ENCODE peak calls at places on chromosomes 3 and 15, in six cellular contexts. G is breast epithelium, Q is ovary, Y is mucosa of descending colon, U is HCT116, C is lower lobe of right lung. D is an unnamed sample. For H3K4me1, the result is how much of the 10 kb centered on the place peaks cover.

GRCh38 chr15:56320861-56321260 is 44.4 kb upstream of the TEX9 start:
- DNase-seq in C (no peak), Y (no peak), G (no peak), Q (no peak), U (no peak), D (no peak)

GRCh38 chr3:100696161-100696560 is 13.1 kb upstream of the TFG start:
- DNase-seq in Q (no peak), G (no peak), U (no peak), C (no peak), Y (no peak), D (no peak)

GRCh38 chr15:35753486-35753885 is 207.5 kb upstream of the DPH6 start:
- DNase-seq in Y (no peak), U (no peak), Q (no peak), C (no peak), G (no peak), D (no peak)

GRCh38 chr15:99644913-99645549 is 79.2 kb downstream of the MEF2A start:
- DNase-seq in U (no peak), G (no peak), Q (no peak), Y (no peak), C (no peak), D (no peak)

GRCh38 chr3:50632450-50632849 is 15.5 kb downstream of the MAPKAPK3 start:
- DNase-seq in Y (no peak), Q (no peak), C (no peak), U (no peak), G (no peak), D (no peak)

GRCh38 chr3:190252080-190252479 is 70.2 kb downstream of the CLDN1 start:
- DNase-seq in Q (no peak), Y (no peak), G (no peak), C (no peak), U (no peak), D (no peak)

GRCh38 chr3:99817047-99817436 is 620 bp upstream of the CMSS1 start:
- DNase-seq in Y (no peak), G (no peak), C (no peak), Q (peak), U (no peak), D (no peak)

GRCh38 chr3:110806924-110807323 is 264.7 kb upstream of the NECTIN3 start:
- DNase-seq in Q (no peak), U (no peak), Y (no peak), G (no peak), C (no peak), D (no peak)

GRCh38 chr15:41919954-41920538 is 26.2 kb upstream of the SPTBN5 start:
- DNase-seq in G (no peak), Q (peak), Y (no peak), U (no peak), C (no peak), D (no peak)

GRCh38 chr3:39962566-39962965 is 153.2 kb downstream of the MYRIP start:
- DNase-seq in C (no peak), Y (no peak), U (no peak), G (no peak), Q (no peak), D (no peak)

GRCh38 chr15:60017538-60018199 is 13.6 kb downstream of the FOXB1 start:
- DNase-seq in G (no peak), Y (no peak), U (no peak), Q (no peak), C (no peak), D (no peak)

GRCh38 chr3:138173769-138174420 is 826 bp downstream of the DBR1 start:
- DNase-seq in G (no peak), C (no peak), U (no peak), Q (no peak), Y (no peak), D (no peak)

GRCh38 chr3:111963424-111963823 is 15.4 kb upstream of the ABHD10 start:
- DNase-seq in Q (no peak), G (no peak), Y (no peak), C (no peak), U (peak), D (no peak)

GRCh38 chr3:50418845-50419244 is 59.5 kb upstream of the TMEM115 start:
- DNase-seq in G (no peak), Q (no peak), U (no peak), Y (no peak), C (no peak), D (no peak)

GRCh38 chr3:29440321-29441019 is 159.6 kb downstream of the RBMS3 start:
- DNase-seq in G (no peak), U (no peak), Y (no peak), C (no peak), Q (no peak), D (no peak)

GRCh38 chr3:57446318-57446841 is 97.8 kb downstream of the DNAH12 start:
- DNase-seq in C (no peak), Y (no peak), Q (no peak), U (no peak), G (no peak), D (no peak)

GRCh38 chr15:25183581-25184330 is 229.0 kb downstream of the SNRPN start:
- DNase-seq in C (peak), G (no peak), U (no peak), Y (peak), Q (peak), D (peak)

GRCh38 chr15:45133561-45133920 is 3.7 kb downstream of the DUOX1 start:
- DNase-seq in U (no peak), Y (no peak), C (no peak), G (no peak), Q (no peak), D (no peak)

GRCh38 chr3:116256843-116257485 is 188.3 kb downstream of the LSAMP start:
- DNase-seq in C (no peak), G (no peak), Q (no peak), U (no peak), Y (no peak), D (no peak)

GRCh38 chr3:167209011-167209410 is 171.1 kb downstream of the ZBBX start:
- DNase-seq in Y (no peak), Q (no peak), C (no peak), U (no peak), G (no peak), D (no peak)

GRCh38 chr3:171255236-171255806 is 204.9 kb downstream of the TNIK start:
- DNase-seq in Y (no peak), C (no peak), G (no peak), Q (no peak), U (no peak), D (no peak)

GRCh38 chr15:96234109-96234892 is 96.2 kb upstream of the NR2F2 start:
- DNase-seq in U (no peak), Y (no peak), Q (no peak), C (no peak), G (no peak), D (no peak)

GRCh38 chr15:25597576-25597975 is 158.8 kb upstream of the UBE3A start:
- DNase-seq in C (no peak), G (no peak), Q (no peak), Y (no peak), U (no peak), D (no peak)

GRCh38 chr3:149564079-149564478 is 89.6 kb downstream of the TM4SF4 start:
- DNase-seq in C (no peak), U (no peak), Q (no peak), Y (no peak), G (no peak), D (no peak)

GRCh38 chr3:195549931-195550519 is 6.9 kb upstream of the PPP1R2 start:
- DNase-seq in Y (peak), U (no peak), G (no peak), C (no peak), Q (no peak), D (no peak)

DNA sequence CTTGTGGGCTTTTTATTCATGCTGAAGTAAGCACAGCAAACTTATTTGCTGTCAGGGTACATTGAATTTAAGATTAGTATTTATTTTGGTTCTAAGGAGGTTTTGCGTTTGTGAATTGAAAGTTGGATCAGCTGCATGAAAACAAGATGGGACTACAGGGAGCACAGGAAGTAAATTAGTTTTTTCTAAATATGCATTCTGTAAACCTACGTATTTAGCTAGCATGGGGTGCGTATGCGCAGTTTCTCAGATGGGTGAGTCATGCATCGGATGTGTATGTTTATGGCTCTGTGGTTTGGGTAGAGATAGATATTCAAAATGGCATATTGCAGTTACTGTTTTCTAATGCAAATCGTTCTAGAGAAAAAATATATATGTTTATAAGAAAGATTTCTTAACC is 452.8 kb downstream of the IL5RA start:
- DNase-seq in C (no peak), G (no peak), Y (no peak), U (no peak), Q (no peak), D (no peak)
- H3K4me1 ChIP-seq in C (under half), G (under half), Y (under half), U (under half), Q (under half), D (under half)

DNA sequence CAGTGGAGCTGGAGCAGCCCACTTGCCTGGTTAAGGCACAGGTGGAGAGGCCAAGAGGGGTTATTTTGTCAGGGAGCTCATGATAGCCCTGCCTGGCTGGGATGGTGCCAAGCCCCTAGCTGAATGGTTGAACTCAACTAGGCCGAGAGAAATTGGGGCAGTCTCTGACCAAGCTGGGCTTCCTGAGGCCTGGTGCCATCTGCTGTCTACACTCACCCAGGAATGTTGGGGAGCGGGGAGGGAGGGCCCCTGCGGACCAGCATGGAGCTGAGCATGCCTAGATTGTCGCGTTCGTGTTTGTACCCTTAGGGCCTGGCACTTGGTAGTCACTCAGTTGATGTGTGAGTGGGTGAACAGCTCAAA is 1.2 kb downstream of the BRPF1 start:
- DNase-seq in U (no peak), Y (no peak), G (no peak), Q (peak), C (no peak), D (no peak)
- TF ChIP-seq CTCF in U (no peak), Y (no peak), G (no peak), Q (no peak), C (no peak), D (no peak)

DNA sequence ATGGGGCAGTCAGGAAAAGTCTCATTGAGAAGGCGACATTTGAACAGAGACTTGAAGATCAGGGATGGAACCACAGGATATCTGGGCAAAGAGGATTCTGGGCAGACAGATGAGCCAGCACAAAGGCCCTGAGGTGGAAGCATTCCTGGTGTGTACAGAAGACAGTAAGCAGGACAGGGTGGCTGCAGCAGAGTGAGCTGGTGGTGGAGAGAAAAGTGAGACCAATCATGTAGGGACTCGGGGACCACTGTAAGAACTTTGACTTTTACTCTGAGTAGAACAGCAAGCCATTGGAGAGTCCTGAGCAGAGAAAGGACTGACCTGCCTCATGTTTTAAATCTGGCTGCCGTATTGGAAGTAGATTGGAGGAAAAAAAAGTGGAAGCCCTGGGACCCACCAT is 29.9 kb upstream of the LRRFIP2 start:
- DNase-seq in U (no peak), Q (no peak), G (no peak), C (no peak), Y (no peak), D (no peak)
- H3K4me1 ChIP-seq in U (under half), Q (under half), G (under half), C (under half), Y (under half), D (under half)

GRCh38 chr3:81868597-81868996 is 107.2 kb upstream of the GBE1 start:
- DNase-seq in U (no peak), C (no peak), Q (no peak), Y (no peak), G (no peak), D (no peak)
- TF ChIP-seq CTCF in U (no peak), C (no peak), Q (no peak), Y (no peak), G (no peak), D (no peak)

GRCh38 chr3:56122911-56123310 is 345.4 kb downstream of the ERC2 start:
- DNase-seq in C (no peak), Q (no peak), G (no peak), Y (no peak), U (no peak), D (no peak)

GRCh38 chr3:56118968-56119367 is 349.3 kb downstream of the ERC2 start:
- DNase-seq in G (no peak), U (no peak), C (no peak), Y (no peak), Q (no peak), D (no peak)

GRCh38 chr3:56115698-56116097 is 352.6 kb downstream of the ERC2 start:
- DNase-seq in G (no peak), Q (no peak), U (no peak), Y (no peak), C (no peak), D (no peak)

GRCh38 chr3:56123487-56123886 is 344.8 kb downstream of the ERC2 start:
- DNase-seq in C (no peak), G (no peak), Q (no peak), Y (no peak), U (no peak), D (no peak)

DNA sequence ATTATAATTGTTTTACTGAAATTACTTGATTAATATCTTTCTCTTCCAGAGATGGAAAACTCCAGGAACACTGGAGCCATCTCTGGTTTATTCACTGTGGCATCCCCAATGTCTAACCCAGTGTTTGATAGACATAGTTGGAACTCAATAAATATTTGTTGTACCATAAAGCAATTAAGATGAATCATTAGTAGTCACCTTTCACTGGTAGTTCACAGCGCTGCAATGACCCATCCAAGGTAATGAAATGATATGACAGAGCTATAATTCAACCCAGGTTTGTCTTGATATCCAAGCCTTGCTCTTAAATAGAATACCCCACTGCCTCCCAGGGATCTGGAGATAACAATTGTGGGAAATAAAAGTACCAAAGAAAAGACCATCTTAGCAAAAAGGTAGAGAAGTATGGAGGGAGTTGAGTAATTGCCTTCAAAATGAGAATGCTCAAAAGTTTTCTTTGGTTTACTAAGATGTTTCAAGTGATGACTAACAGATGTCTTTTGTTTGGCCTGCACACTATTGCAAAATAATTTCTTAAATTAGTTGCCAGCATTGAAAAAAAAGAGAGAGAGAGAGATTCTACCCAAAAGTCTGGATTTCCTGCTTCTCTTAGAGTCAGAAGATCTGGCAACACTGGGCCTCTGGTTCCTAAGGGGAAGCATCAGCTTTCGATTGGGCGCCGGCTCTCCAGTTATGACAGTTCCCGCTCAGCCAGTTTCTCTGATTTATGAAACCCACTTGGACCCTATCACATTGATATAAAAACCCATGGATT is 348.5 kb downstream of the ERC2 start:
- DNase-seq in U (no peak), C (no peak), G (no peak), Q (peak), Y (no peak), D (no peak)
- H3K4me1 ChIP-seq in U (under half), C (under half), G (under half), Q (under half), Y (under half), D (under half)

D was measured in RWPE2.